ENCODE peak calls at places on chromosomes 11 and 22, in nine cellular contexts. H is AG04450, A is heart right ventricle, B is uterus, F is kidney epithelial cell, T is mammary epithelial cell, S is MM.1S, J is bronchial epithelial cell, V is fibroblast of the aortic adventitia. Z is an unnamed sample.

GRCh38 chr11:114617157-114618124 is 21.9 kb upstream of the NXPE4 start:
- DNase-seq in H (no peak), A (no peak), B (no peak), F (no peak), T (no peak), S (no peak), J (no peak), V (no peak), Z (no peak)

GRCh38 chr11:914747-915493 is 4.3 kb upstream of the CHID1 start:
- DNase-seq in H (no peak), A (peak; percentile 55), B (no peak), F (no peak), T (no peak), S (no peak), J (no peak), V (no peak), Z (no peak)

GRCh38 chr11:29162490-29162889 is 854.3 kb downstream of the KCNA4 start:
- DNase-seq in H (no peak), A (no peak), B (no peak), F (no peak), T (no peak), S (no peak), J (no peak), V (peak; percentile 29), Z (no peak)

GRCh38 chr22:29524440-29525191 is 28.9 kb downstream of the THOC5 start:
- DNase-seq in H (no peak), A (no peak), B (no peak), F (no peak), T (peak; percentile 13), S (peak; percentile 7), J (peak; percentile 8), V (peak; percentile 25), Z (no peak)

GRCh38 chr11:61384271-61385242 is 7.8 kb upstream of the TMEM216 start:
- DNase-seq in H (no peak), A (no peak), B (no peak), F (no peak), T (no peak), S (no peak), J (peak; percentile 52), V (peak; percentile 70), Z (no peak)

GRCh38 chr22:40332319-40332781 is 13.9 kb upstream of the ADSL start:
- DNase-seq in H (peak; percentile 63), A (no peak), B (no peak), F (no peak), T (no peak), S (no peak), J (peak; percentile 22), V (peak; percentile 22), Z (no peak)

GRCh38 chr11:75476716-75477613 is 44.0 kb upstream of the KLHL35 start:
- DNase-seq in H (no peak), A (no peak), B (no peak), F (no peak), T (no peak), S (no peak), J (no peak), V (no peak), Z (no peak)

GRCh38 chr11:122240621-122241020 is 124.6 kb upstream of the BLID start:
- DNase-seq in H (no peak), A (no peak), B (no peak), F (no peak), T (no peak), S (no peak), J (no peak), V (no peak), Z (no peak)

GRCh38 chr11:79371152-79371551 is 69.7 kb downstream of the TENM4 start:
- DNase-seq in H (no peak), A (no peak), B (no peak), F (no peak), T (peak; percentile 65), S (no peak), J (peak; percentile 71), V (no peak), Z (no peak)

GRCh38 chr11:2688381-2689231 is 11.2 kb downstream of the KCNQ1OT1 start:
- DNase-seq in H (no peak), A (no peak), B (no peak), F (no peak), T (no peak), S (no peak), J (no peak), V (no peak), Z (no peak)

DNA sequence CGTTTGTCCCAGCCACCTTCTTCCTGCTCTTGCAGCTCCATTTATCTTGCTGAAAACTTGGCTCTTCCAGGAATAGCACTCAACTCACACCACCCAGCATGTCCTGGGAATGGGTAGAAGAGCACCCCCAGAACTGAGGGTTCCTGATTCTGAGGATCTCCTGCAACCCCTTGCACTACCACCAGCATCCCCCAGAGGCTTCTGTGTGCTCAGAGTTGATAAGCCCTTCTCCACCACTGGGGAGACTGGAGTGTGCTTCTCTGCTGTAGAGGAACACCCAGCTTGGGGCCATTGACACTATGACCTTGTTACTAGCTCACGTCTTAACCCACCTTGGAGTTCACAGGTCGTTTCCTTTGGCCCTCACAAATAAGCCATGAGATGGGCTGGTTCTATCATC is 121.0 kb downstream of the GRIK4 start:
- DNase-seq in H (no peak), A (no peak), B (no peak), F (no peak), T (no peak), S (no peak), J (no peak), V (no peak), Z (no peak)
- TF ChIP-seq CTCF in H (peak; percentile 28), A (no peak), B (no peak), F (peak; percentile 6), T (peak; percentile 13), S (peak; percentile 37), J (no peak), V (no peak), Z (peak; percentile 76)

DNA sequence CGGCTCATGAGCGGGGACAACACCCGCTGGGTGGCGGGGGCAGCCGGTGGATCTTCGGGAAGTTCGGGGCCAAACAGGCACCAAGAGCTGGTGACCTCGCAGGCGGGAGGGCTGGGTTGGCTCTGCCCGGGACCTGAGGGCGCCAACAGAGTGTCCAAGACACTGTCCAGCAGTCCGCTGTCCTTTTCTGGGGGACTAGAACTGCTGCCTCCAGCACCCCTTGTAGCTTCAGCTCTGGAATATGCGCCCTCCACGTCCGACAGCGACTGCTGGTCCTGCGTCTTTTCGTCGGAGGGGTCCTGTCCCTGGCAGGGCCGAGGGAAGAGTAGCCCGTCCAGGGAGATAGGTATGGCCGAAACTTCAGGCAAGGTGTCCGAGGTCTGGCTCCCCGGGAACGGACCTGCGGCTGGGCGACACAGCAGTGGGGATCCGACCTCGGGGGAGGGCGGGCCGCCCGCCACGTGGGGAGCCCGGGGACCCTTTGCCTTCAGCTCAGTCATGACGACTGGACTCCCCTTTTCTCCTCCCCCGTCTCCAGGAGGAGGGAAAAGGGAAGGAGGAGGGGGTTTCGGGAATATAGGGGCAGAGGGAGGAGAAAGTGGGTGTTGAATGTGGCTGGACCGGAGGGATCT is 926 bp downstream of the PGR start:
- DNase-seq in H (no peak), A (peak; percentile 21), B (peak; percentile 48), F (no peak), T (no peak), S (no peak), J (no peak), V (no peak), Z (no peak)
- H3K4me3 ChIP-seq in H (no peak overlapping the region), A (peak overlapping the region; percentile 68), B (peak overlapping the region; percentile 78), F (no peak overlapping the region), T (no peak overlapping the region), S (no peak overlapping the region), J (no peak overlapping the region), V (no peak overlapping the region), Z (no peak overlapping the region)

DNA sequence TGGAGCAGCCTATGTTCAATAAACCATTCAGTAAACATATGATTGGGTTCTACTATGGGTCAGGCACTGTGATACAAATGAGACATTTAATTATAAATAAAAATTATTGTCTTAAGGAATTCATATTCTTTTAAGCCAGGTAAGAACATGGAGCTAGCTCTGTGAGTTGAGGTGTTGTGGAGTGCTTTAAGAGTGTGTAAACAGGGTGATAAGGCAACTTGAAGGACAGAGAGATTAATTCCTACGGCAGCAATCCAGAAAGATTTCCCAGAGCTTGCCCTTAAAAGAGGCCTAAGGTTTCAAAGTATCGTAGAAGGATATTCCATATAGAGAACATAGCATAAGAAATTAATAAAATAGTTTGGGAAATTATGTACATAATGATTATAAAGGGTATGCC is 126.4 kb upstream of the FAT3 start:
- DNase-seq in H (no peak), A (no peak), B (no peak), F (no peak), T (no peak), S (no peak), J (no peak), V (no peak), Z (no peak)
- TF ChIP-seq CTCF in H (no peak), A (no peak), B (no peak), F (no peak), T (no peak), S (no peak), J (no peak), V (no peak), Z (no peak)

GRCh38 chr11:35083181-35084061 is 55.5 kb upstream of the CD44 start:
- DNase-seq in H (peak; percentile 88), A (peak; percentile 33), B (peak; percentile 74), F (no peak), T (peak; percentile 91), S (peak; percentile 23), J (peak; percentile 78), V (peak; percentile 99), Z (peak; percentile 77)

GRCh38 chr11:35079581-35079980 is 59.4 kb upstream of the CD44 start:
- DNase-seq in H (no peak), A (no peak), B (no peak), F (no peak), T (no peak), S (no peak), J (no peak), V (no peak), Z (no peak)

GRCh38 chr11:35085766-35086165 is 53.2 kb upstream of the CD44 start:
- DNase-seq in H (no peak), A (peak; percentile 34), B (no peak), F (no peak), T (no peak), S (no peak), J (no peak), V (peak; percentile 63), Z (no peak)

GRCh38 chr11:35084817-35085424 is 54.0 kb upstream of the CD44 start:
- DNase-seq in H (no peak), A (no peak), B (no peak), F (no peak), T (no peak), S (no peak), J (no peak), V (no peak), Z (no peak)

DNA sequence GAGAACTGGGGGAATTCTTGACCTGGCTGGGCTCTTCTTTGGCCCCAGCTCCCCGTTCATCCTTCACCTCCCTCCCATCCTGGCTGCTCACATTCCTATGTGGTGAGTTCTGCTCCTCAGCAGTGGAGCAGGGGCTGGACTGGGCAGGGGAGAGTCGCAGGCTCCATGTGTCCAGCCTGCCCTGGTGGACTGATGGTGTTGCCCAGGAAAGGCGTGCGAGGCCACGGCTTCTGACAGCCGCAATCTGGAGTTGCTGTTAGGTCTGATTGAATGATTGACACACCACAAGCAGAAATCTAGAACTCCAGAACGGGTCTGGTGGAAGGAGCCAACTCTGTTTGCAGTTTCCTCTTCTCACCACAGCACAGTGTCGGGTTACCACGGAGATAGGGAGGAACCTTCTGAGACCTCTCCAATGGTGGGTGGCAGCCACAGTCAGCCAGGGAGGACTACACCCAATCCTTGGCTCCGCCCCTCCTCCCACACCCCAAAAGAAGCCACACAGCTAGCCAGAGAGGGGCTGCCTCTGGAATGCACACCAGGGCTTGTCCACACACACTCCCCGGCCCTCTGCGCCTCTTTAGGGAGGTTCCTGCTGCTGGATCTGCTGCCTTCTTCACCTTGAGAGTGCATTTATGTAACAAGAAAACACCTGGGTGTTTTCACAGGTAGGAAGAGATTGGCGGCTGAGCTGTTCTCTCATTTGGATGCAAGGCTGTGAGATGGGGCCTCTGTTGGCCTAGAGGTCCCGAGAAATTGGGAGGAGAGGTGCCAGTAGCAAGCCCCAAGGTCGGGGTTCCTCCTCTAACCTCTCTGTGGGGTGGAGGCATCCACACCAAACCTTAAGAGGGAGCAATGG is 56.4 kb upstream of the CD44 start:
- DNase-seq in H (no peak), A (peak; percentile 46), B (peak; percentile 66), F (peak; percentile 63), T (peak; percentile 86), S (peak; percentile 51), J (peak; percentile 83), V (peak; percentile 81), Z (peak; percentile 91)
- H3K4me3 ChIP-seq in H (no peak overlapping the region), A (no peak overlapping the region), B (no peak overlapping the region), F (no peak overlapping the region), T (no peak overlapping the region), S (peak overlapping the region; percentile 13), J (no peak overlapping the region), V (peak overlapping the region; percentile 32), Z (peak overlapping the region; percentile 24)